ENCODE peak calls at places on chromosomes 3 and 15, in seven cellular contexts. F, W, X, B, N, P and E are unnamed samples.

GRCh38 chr3:38552364-38552763 is 56.2 kb downstream of the EXOG start:
- DNase-seq in F (no peak), B (no peak), P (no peak), X (no peak), N (no peak), W (no peak), E (no peak)

GRCh38 chr3:156685198-156685597 is 10.8 kb downstream of the TIPARP start:
- DNase-seq in X (no peak), B (peak; percentile 18), F (no peak), N (no peak), W (no peak), P (peak; percentile 18), E (no peak)

GRCh38 chr3:139020868-139021234 is at the start of gene PRR23B:
- DNase-seq in W (no peak), N (no peak), P (no peak), F (peak; percentile 44), B (peak; percentile 23), X (no peak), E (no peak)

GRCh38 chr3:18418173-18418572 is 7.0 kb downstream of the SATB1 start:
- DNase-seq in X (no peak), B (no peak), F (no peak), P (no peak), W (no peak), N (no peak), E (no peak)

GRCh38 chr3:88467191-88467590 is 317.4 kb downstream of the C3orf38 start:
- DNase-seq in F (no peak), N (no peak), X (no peak), B (no peak), P (no peak), W (no peak), E (no peak)

GRCh38 chr3:149535395-149535685 is 60.8 kb downstream of the TM4SF4 start:
- DNase-seq in F (no peak), B (no peak), N (no peak), P (no peak), X (no peak), W (no peak), E (no peak)

GRCh38 chr3:45084820-45085816 is 59.0 kb downstream of the CLEC3B start:
- DNase-seq in B (no peak), F (no peak), P (peak; percentile 90), N (peak; percentile 76), X (no peak), W (no peak), E (no peak)

GRCh38 chr3:101963902-101964362 is 114.6 kb downstream of the NFKBIZ start:
- DNase-seq in F (no peak), W (no peak), B (no peak), N (no peak), P (peak; percentile 50), X (no peak), E (no peak)

GRCh38 chr3:99439892-99440291 is 198.5 kb upstream of the COL8A1 start:
- DNase-seq in F (no peak), W (no peak), B (no peak), X (no peak), N (peak; percentile 13), P (peak; percentile 7), E (no peak)

GRCh38 chr3:71416868-71417267 is 166.7 kb downstream of the FOXP1 start:
- DNase-seq in X (no peak), B (peak; percentile 53), N (peak; percentile 8), W (no peak), F (peak; percentile 87), P (no peak), E (no peak)

GRCh38 chr3:52614689-52615088 is 71.0 kb downstream of the PBRM1 start:
- DNase-seq in X (no peak), B (no peak), P (no peak), W (no peak), N (no peak), F (no peak), E (no peak)

GRCh38 chr3:129432036-129432435 is 3.6 kb upstream of the EFCAB12 start:
- DNase-seq in P (no peak), B (no peak), F (no peak), N (no peak), X (no peak), W (no peak), E (no peak)

GRCh38 chr3:129723558-129724324 is 117.3 kb upstream of the PLXND1 start:
- DNase-seq in X (no peak), P (peak; percentile 80), W (no peak), B (no peak), N (peak; percentile 76), F (no peak), E (no peak)

GRCh38 chr3:140298569-140299070 is 363.6 kb downstream of the CLSTN2 start:
- DNase-seq in N (no peak), P (no peak), X (no peak), W (no peak), B (no peak), F (no peak), E (no peak)

GRCh38 chr3:20097015-20097414 is 56.8 kb downstream of the KAT2B start:
- DNase-seq in W (no peak), F (no peak), N (no peak), X (no peak), P (no peak), B (no peak), E (no peak)

GRCh38 chr3:189058071-189058470 is 113.7 kb upstream of the TPRG1 start:
- DNase-seq in P (no peak), X (no peak), W (no peak), F (no peak), N (no peak), B (no peak), E (no peak)

GRCh38 chr3:190738756-190739155 is 123.7 kb downstream of the GMNC start:
- DNase-seq in N (no peak), F (no peak), B (no peak), X (no peak), P (no peak), W (no peak), E (no peak)

GRCh38 chr15:35450492-35450891 is 95.5 kb downstream of the DPH6 start:
- DNase-seq in B (no peak), F (no peak), W (no peak), X (no peak), N (no peak), P (peak; percentile 46), E (no peak)

GRCh38 chr15:58980351-58980939 is 7.0 kb upstream of the RNF111 start:
- DNase-seq in W (no peak), B (peak; percentile 61), N (no peak), P (peak; percentile 44), X (no peak), F (peak; percentile 83), E (no peak)

GRCh38 chr3:149812165-149812605 is 830 bp upstream of the RNF13 start:
- DNase-seq in F (peak; percentile 57), W (no peak), X (no peak), P (no peak), N (no peak), B (no peak), E (no peak)

GRCh38 chr15:67130166-67130565 is 64.8 kb downstream of the SMAD3 start:
- DNase-seq in X (no peak), P (no peak), B (no peak), F (no peak), W (no peak), N (no peak), E (no peak)

GRCh38 chr3:13556937-13557336 is 8.0 kb downstream of the FBLN2 start:
- DNase-seq in X (no peak), F (no peak), W (no peak), B (no peak), P (no peak), N (no peak), E (no peak)

GRCh38 chr3:45593708-45594601 is 596 bp upstream of the LIMD1 start:
- DNase-seq in W (peak; percentile 90), N (peak; percentile 31), F (peak; percentile 88), P (peak; percentile 94), B (peak; percentile 86), X (no peak), E (peak; percentile 91)